ENCODE peak calls at places on chromosome 19, in five cellular contexts. J is activated T-helper 9 cell treated with anti-CD3 and anti-CD28 coated beads, Interleukin-2, amount 50 U/mL, for 16 hours; B is iris pigment epithelial cell; I is psoas muscle; U is H54. V is an unnamed sample.

GRCh38 chr19:10214784-10215183 is 16.3 kb downstream of the S1PR2 start:
- DNase-seq in J (no peak), B (peak; percentile 65), I (no peak), U (no peak), V (no peak)

GRCh38 chr19:35143231-35143715 is at the start of gene FXYD7:
- DNase-seq in J (no peak), B (no peak), I (no peak), U (no peak), V (no peak)

GRCh38 chr19:8510589-8511115 is 3.3 kb downstream of the ZNF414 start:
- DNase-seq in J (no peak), B (no peak), I (no peak), U (no peak), V (no peak)

GRCh38 chr19:1568320-1569019 is at the start of gene MEX3D:
- DNase-seq in J (peak; percentile 80), B (peak; percentile 61), I (peak; percentile 85), U (peak; percentile 94), V (peak; percentile 37)

GRCh38 chr19:56393119-56394012 is at the start of gene ZNF582:
- DNase-seq in J (peak; percentile 84), B (peak; percentile 98), I (peak; percentile 94), U (peak; percentile 76), V (peak; percentile 85)

GRCh38 chr19:10552596-10553053 is 8.9 kb downstream of the ATG4D start:
- DNase-seq in J (no peak), B (peak; percentile 41), I (no peak), U (no peak), V (no peak)

GRCh38 chr19:48568345-48568886 is 16.4 kb downstream of the SULT2B1 start:
- DNase-seq in J (no peak), B (peak; percentile 88), I (peak; percentile 93), U (peak; percentile 72), V (peak; percentile 76)

GRCh38 chr19:54502518-54503048 is at the start of gene LAIR2:
- DNase-seq in J (no peak), B (no peak), I (no peak), U (no peak), V (no peak)

GRCh38 chr19:33054623-33055022 is 10.1 kb downstream of the RHPN2 start:
- DNase-seq in J (no peak), B (no peak), I (no peak), U (no peak), V (no peak)

GRCh38 chr19:16920816-16921529 is 32.2 kb downstream of the F2RL3 start:
- DNase-seq in J (no peak), B (peak; percentile 85), I (peak; percentile 43), U (peak; percentile 81), V (peak; percentile 79)

V was measured in T1000.